ENCODE peak calls at places on chromosomes 11 and 22, in five cellular contexts. One of them, this sample, is unnamed.

GRCh38 chr22:19977296-19978243 is 36.0 kb upstream of the TXNRD2 start:
- DNase-seq in bronchial epithelial cell: no peak
- DNase-seq in naive thymus-derived CD4-positive, alpha-beta T cell: no peak
- DNase-seq in sigmoid colon: no peak
- DNase-seq in fibroblast of lung: no peak
- DNase-seq in this sample: no peak

GRCh38 chr11:33777906-33778305 is 3.6 kb upstream of the FBXO3 start:
- DNase-seq in bronchial epithelial cell: no peak
- DNase-seq in naive thymus-derived CD4-positive, alpha-beta T cell: no peak
- DNase-seq in sigmoid colon: no peak
- DNase-seq in fibroblast of lung: no peak
- DNase-seq in this sample: no peak

GRCh38 chr11:69401715-69402114 is 79.7 kb upstream of the LINC01488 start:
- DNase-seq in bronchial epithelial cell: no peak
- DNase-seq in naive thymus-derived CD4-positive, alpha-beta T cell: no peak
- DNase-seq in sigmoid colon: no peak
- DNase-seq in fibroblast of lung: no peak
- DNase-seq in this sample: no peak

GRCh38 chr11:44680982-44681597 is 45.7 kb upstream of the TSPAN18 start:
- DNase-seq in bronchial epithelial cell: peak
- DNase-seq in naive thymus-derived CD4-positive, alpha-beta T cell: no peak
- DNase-seq in sigmoid colon: no peak
- DNase-seq in fibroblast of lung: peak
- DNase-seq in this sample: no peak

GRCh38 chr11:32881286-32881685 is 11.3 kb upstream of the QSER1 start:
- DNase-seq in bronchial epithelial cell: peak
- DNase-seq in naive thymus-derived CD4-positive, alpha-beta T cell: no peak
- DNase-seq in sigmoid colon: no peak
- DNase-seq in fibroblast of lung: no peak
- DNase-seq in this sample: no peak

GRCh38 chr11:103624708-103625623 is 411.5 kb upstream of the DDI1 start:
- DNase-seq in bronchial epithelial cell: peak
- DNase-seq in naive thymus-derived CD4-positive, alpha-beta T cell: no peak
- DNase-seq in sigmoid colon: no peak
- DNase-seq in fibroblast of lung: peak
- DNase-seq in this sample: no peak

GRCh38 chr22:49976439-49977175 is 16.0 kb downstream of the PIM3 start:
- DNase-seq in bronchial epithelial cell: no peak
- DNase-seq in naive thymus-derived CD4-positive, alpha-beta T cell: peak
- DNase-seq in sigmoid colon: no peak
- DNase-seq in fibroblast of lung: no peak
- DNase-seq in this sample: no peak

GRCh38 chr11:60852639-60853468 is 2.9 kb downstream of the PTGDR2 start:
- DNase-seq in bronchial epithelial cell: peak
- DNase-seq in naive thymus-derived CD4-positive, alpha-beta T cell: no peak
- DNase-seq in sigmoid colon: no peak
- DNase-seq in fibroblast of lung: no peak
- DNase-seq in this sample: peak

GRCh38 chr11:71155846-71156245 is 96.5 kb downstream of the SHANK2 start:
- DNase-seq in bronchial epithelial cell: no peak
- DNase-seq in naive thymus-derived CD4-positive, alpha-beta T cell: no peak
- DNase-seq in sigmoid colon: no peak
- DNase-seq in fibroblast of lung: no peak
- DNase-seq in this sample: no peak

GRCh38 chr11:130467116-130467990 is 18.9 kb downstream of the ADAMTS15 start:
- DNase-seq in bronchial epithelial cell: no peak
- DNase-seq in naive thymus-derived CD4-positive, alpha-beta T cell: no peak
- DNase-seq in sigmoid colon: no peak
- DNase-seq in fibroblast of lung: no peak
- DNase-seq in this sample: no peak

GRCh38 chr11:36356201-36356600 is 60.1 kb downstream of the PRR5L start:
- DNase-seq in bronchial epithelial cell: no peak
- DNase-seq in naive thymus-derived CD4-positive, alpha-beta T cell: no peak
- DNase-seq in sigmoid colon: no peak
- DNase-seq in fibroblast of lung: peak
- DNase-seq in this sample: no peak

GRCh38 chr22:36764060-36764459 is 11.9 kb downstream of the IFT27 start:
- DNase-seq in bronchial epithelial cell: no peak
- DNase-seq in naive thymus-derived CD4-positive, alpha-beta T cell: no peak
- DNase-seq in sigmoid colon: peak
- DNase-seq in fibroblast of lung: no peak
- DNase-seq in this sample: no peak

GRCh38 chr11:95567685-95568084 is 221.9 kb downstream of the FAM76B start:
- DNase-seq in bronchial epithelial cell: peak
- DNase-seq in naive thymus-derived CD4-positive, alpha-beta T cell: no peak
- DNase-seq in sigmoid colon: no peak
- DNase-seq in fibroblast of lung: peak
- DNase-seq in this sample: no peak

GRCh38 chr22:40443675-40444482 is 73.5 kb downstream of the SGSM3 start:
- DNase-seq in bronchial epithelial cell: no peak
- DNase-seq in naive thymus-derived CD4-positive, alpha-beta T cell: no peak
- DNase-seq in sigmoid colon: no peak
- DNase-seq in fibroblast of lung: no peak
- DNase-seq in this sample: no peak

GRCh38 chr11:75503531-75504099 is 22.1 kb downstream of the GDPD5 start:
- DNase-seq in bronchial epithelial cell: no peak
- DNase-seq in naive thymus-derived CD4-positive, alpha-beta T cell: no peak
- DNase-seq in sigmoid colon: no peak
- DNase-seq in fibroblast of lung: no peak
- DNase-seq in this sample: no peak

GRCh38 chr22:37242395-37242918 is 1.6 kb downstream of the RAC2 start:
- DNase-seq in bronchial epithelial cell: peak
- DNase-seq in naive thymus-derived CD4-positive, alpha-beta T cell: peak
- DNase-seq in sigmoid colon: peak
- DNase-seq in fibroblast of lung: peak
- DNase-seq in this sample: no peak

GRCh38 chr11:60905551-60906113 is 753 bp downstream of the PRPF19 start:
- DNase-seq in bronchial epithelial cell: peak
- DNase-seq in naive thymus-derived CD4-positive, alpha-beta T cell: peak
- DNase-seq in sigmoid colon: peak
- DNase-seq in fibroblast of lung: peak
- DNase-seq in this sample: no peak

GRCh38 chr11:87368876-87369480 is 331.2 kb downstream of the TMEM135 start:
- DNase-seq in bronchial epithelial cell: peak
- DNase-seq in naive thymus-derived CD4-positive, alpha-beta T cell: no peak
- DNase-seq in sigmoid colon: no peak
- DNase-seq in fibroblast of lung: peak
- DNase-seq in this sample: no peak

GRCh38 chr11:42407379-42407778 is 904.4 kb upstream of the API5 start:
- DNase-seq in bronchial epithelial cell: no peak
- DNase-seq in naive thymus-derived CD4-positive, alpha-beta T cell: no peak
- DNase-seq in sigmoid colon: no peak
- DNase-seq in fibroblast of lung: peak
- DNase-seq in this sample: no peak

GRCh38 chr22:45671051-45671782 is 417 bp upstream of the ATXN10 start:
- DNase-seq in bronchial epithelial cell: no peak
- DNase-seq in naive thymus-derived CD4-positive, alpha-beta T cell: no peak
- DNase-seq in sigmoid colon: peak
- DNase-seq in fibroblast of lung: no peak
- DNase-seq in this sample: no peak

GRCh38 chr11:82494988-82495432 is 238.7 kb downstream of the FAM181B start:
- DNase-seq in bronchial epithelial cell: peak
- DNase-seq in naive thymus-derived CD4-positive, alpha-beta T cell: no peak
- DNase-seq in sigmoid colon: no peak
- DNase-seq in fibroblast of lung: no peak
- DNase-seq in this sample: no peak

GRCh38 chr11:3091081-3091845 is 34.0 kb upstream of the CARS1 start:
- DNase-seq in bronchial epithelial cell: no peak
- DNase-seq in naive thymus-derived CD4-positive, alpha-beta T cell: no peak
- DNase-seq in sigmoid colon: peak
- DNase-seq in fibroblast of lung: no peak
- DNase-seq in this sample: no peak

GRCh38 chr11:74533421-74533820 is 39.9 kb upstream of the LIPT2 start:
- DNase-seq in bronchial epithelial cell: no peak
- DNase-seq in naive thymus-derived CD4-positive, alpha-beta T cell: no peak
- DNase-seq in sigmoid colon: no peak
- DNase-seq in fibroblast of lung: no peak
- DNase-seq in this sample: no peak

GRCh38 chr22:40237788-40238424 is 60.2 kb downstream of the TNRC6B start:
- DNase-seq in bronchial epithelial cell: no peak
- DNase-seq in naive thymus-derived CD4-positive, alpha-beta T cell: no peak
- DNase-seq in sigmoid colon: no peak
- DNase-seq in fibroblast of lung: no peak
- DNase-seq in this sample: no peak

GRCh38 chr11:8298801-8299786 is 35.4 kb upstream of the LMO1 start:
- DNase-seq in bronchial epithelial cell: no peak
- DNase-seq in naive thymus-derived CD4-positive, alpha-beta T cell: no peak
- DNase-seq in sigmoid colon: peak
- DNase-seq in fibroblast of lung: no peak
- DNase-seq in this sample: no peak

DNA sequence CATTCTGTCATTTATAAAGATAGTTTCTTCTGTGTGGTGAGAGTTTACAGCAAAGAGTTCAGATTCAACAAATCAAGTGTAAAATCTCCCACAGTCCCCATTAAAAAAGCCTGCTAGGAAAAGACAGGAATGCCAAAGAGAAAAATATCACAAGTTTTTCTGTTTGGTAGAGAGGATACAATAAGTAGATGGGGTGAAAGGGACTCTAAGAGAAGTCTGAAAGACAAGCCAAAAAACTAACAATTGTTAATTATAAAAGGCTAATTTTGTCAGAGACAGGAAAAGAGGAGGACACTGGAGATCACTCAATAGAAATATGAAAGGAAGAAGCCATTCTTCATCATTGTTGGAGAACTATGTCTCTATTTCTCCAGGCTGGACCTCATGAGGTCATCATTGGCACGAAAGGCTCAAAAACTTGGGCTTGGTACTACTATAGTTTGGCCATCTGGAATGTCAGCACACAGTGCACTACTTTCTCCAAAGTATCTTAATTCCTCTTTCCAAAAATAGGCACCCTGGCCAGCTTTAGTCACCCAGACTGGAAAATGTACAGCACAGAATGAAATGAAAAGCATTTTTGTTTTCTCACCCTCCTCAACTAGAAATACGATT is 512 bp upstream of the SOX6 start:
- DNase-seq in bronchial epithelial cell: no peak
- DNase-seq in naive thymus-derived CD4-positive, alpha-beta T cell: no peak
- DNase-seq in sigmoid colon: no peak
- DNase-seq in fibroblast of lung: peak
- DNase-seq in this sample: no peak
- H3K4me3 ChIP-seq in bronchial epithelial cell: no peak
- H3K4me3 ChIP-seq in naive thymus-derived CD4-positive, alpha-beta T cell: no peak
- H3K4me3 ChIP-seq in sigmoid colon: no peak
- H3K4me3 ChIP-seq in fibroblast of lung: no peak
- H3K4me3 ChIP-seq in this sample: no peak

GRCh38 chr22:38699143-38699542 is 1.6 kb downstream of the JOSD1 start:
- DNase-seq in bronchial epithelial cell: no peak
- DNase-seq in naive thymus-derived CD4-positive, alpha-beta T cell: no peak
- DNase-seq in sigmoid colon: peak
- DNase-seq in fibroblast of lung: no peak
- DNase-seq in this sample: no peak
- H3K4me3 ChIP-seq in bronchial epithelial cell: peak
- H3K4me3 ChIP-seq in naive thymus-derived CD4-positive, alpha-beta T cell: peak
- H3K4me3 ChIP-seq in sigmoid colon: peak
- H3K4me3 ChIP-seq in fibroblast of lung: peak
- H3K4me3 ChIP-seq in this sample: peak

DNA sequence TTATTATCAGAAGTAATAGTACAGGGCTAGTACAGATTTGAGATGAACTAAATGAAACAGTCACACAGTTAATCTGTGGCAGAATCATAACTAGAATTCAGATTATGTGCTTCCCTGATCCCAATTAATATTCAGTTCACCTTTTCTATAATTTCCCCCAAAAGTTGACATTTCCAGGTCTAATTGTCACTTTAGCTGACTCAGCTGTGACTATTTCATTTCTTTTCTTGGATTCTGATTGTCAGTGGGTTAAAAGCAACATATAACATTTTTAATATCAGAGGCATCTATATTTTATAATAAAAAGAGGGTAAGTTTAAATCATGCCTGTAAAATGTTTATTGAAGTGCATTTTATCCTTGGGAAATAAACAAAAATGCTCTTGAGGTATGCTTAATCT is 28.8 kb upstream of the SOX6 start:
- DNase-seq in bronchial epithelial cell: no peak
- DNase-seq in naive thymus-derived CD4-positive, alpha-beta T cell: no peak
- DNase-seq in sigmoid colon: no peak
- DNase-seq in fibroblast of lung: no peak
- DNase-seq in this sample: no peak
- H3K4me3 ChIP-seq in bronchial epithelial cell: no peak
- H3K4me3 ChIP-seq in naive thymus-derived CD4-positive, alpha-beta T cell: no peak
- H3K4me3 ChIP-seq in sigmoid colon: no peak
- H3K4me3 ChIP-seq in fibroblast of lung: no peak
- H3K4me3 ChIP-seq in this sample: no peak

GRCh38 chr22:43174941-43175531 is 11.9 kb downstream of the TTLL12 start:
- DNase-seq in bronchial epithelial cell: no peak
- DNase-seq in naive thymus-derived CD4-positive, alpha-beta T cell: no peak
- DNase-seq in sigmoid colon: no peak
- DNase-seq in fibroblast of lung: no peak
- DNase-seq in this sample: no peak
- H3K4me3 ChIP-seq in bronchial epithelial cell: no peak
- H3K4me3 ChIP-seq in naive thymus-derived CD4-positive, alpha-beta T cell: no peak
- H3K4me3 ChIP-seq in sigmoid colon: no peak
- H3K4me3 ChIP-seq in fibroblast of lung: no peak
- H3K4me3 ChIP-seq in this sample: no peak